ENCODE peak calls at places on chromosomes 2 and 18, in five cellular contexts. One of them, this sample, is unnamed.

GRCh38 chr2:32626591-32627221 is 1.1 kb upstream of the TTC27 start:
- DNase-seq in HCT116: no peak
- DNase-seq in tibial artery: no peak
- DNase-seq in cardiac muscle cell: no peak
- DNase-seq in adrenal gland: no peak
- DNase-seq in this sample: no peak

GRCh38 chr2:225328192-225328591 is 71.3 kb upstream of the NYAP2 start:
- DNase-seq in HCT116: no peak
- DNase-seq in tibial artery: no peak
- DNase-seq in cardiac muscle cell: no peak
- DNase-seq in adrenal gland: peak; percentile 37
- DNase-seq in this sample: peak; percentile 70

GRCh38 chr2:234164499-234165409 is 114.3 kb downstream of the SPP2 start:
- DNase-seq in HCT116: no peak
- DNase-seq in tibial artery: no peak
- DNase-seq in cardiac muscle cell: no peak
- DNase-seq in adrenal gland: no peak
- DNase-seq in this sample: no peak

GRCh38 chr2:187684181-187684580 is 129.9 kb upstream of the TFPI start:
- DNase-seq in HCT116: no peak
- DNase-seq in tibial artery: no peak
- DNase-seq in cardiac muscle cell: no peak
- DNase-seq in adrenal gland: no peak
- DNase-seq in this sample: no peak

GRCh38 chr18:62009521-62009920 is 116.7 kb upstream of the RNF152 start:
- DNase-seq in HCT116: no peak
- DNase-seq in tibial artery: no peak
- DNase-seq in cardiac muscle cell: no peak
- DNase-seq in adrenal gland: no peak
- DNase-seq in this sample: no peak

GRCh38 chr18:5626130-5626880 is 82.5 kb upstream of the EPB41L3 start:
- DNase-seq in HCT116: no peak
- DNase-seq in tibial artery: no peak
- DNase-seq in cardiac muscle cell: no peak
- DNase-seq in adrenal gland: no peak
- DNase-seq in this sample: no peak

GRCh38 chr2:61536086-61536722 is 2.0 kb downstream of the XPO1 start:
- DNase-seq in HCT116: no peak
- DNase-seq in tibial artery: no peak
- DNase-seq in cardiac muscle cell: peak; percentile 94
- DNase-seq in adrenal gland: no peak
- DNase-seq in this sample: no peak

GRCh38 chr2:71226391-71226964 is 425 bp downstream of the PAIP2B start:
- DNase-seq in HCT116: no peak
- DNase-seq in tibial artery: no peak
- DNase-seq in cardiac muscle cell: peak; percentile 83
- DNase-seq in adrenal gland: peak; percentile 44
- DNase-seq in this sample: no peak

GRCh38 chr2:173184031-173185004 is 108.7 kb downstream of the MAP3K20 start:
- DNase-seq in HCT116: peak; percentile 75
- DNase-seq in tibial artery: peak; percentile 86
- DNase-seq in cardiac muscle cell: no peak
- DNase-seq in adrenal gland: peak; percentile 68
- DNase-seq in this sample: peak; percentile 91

GRCh38 chr2:195694553-195694952 is 37.5 kb downstream of the SLC39A10 start:
- DNase-seq in HCT116: no peak
- DNase-seq in tibial artery: no peak
- DNase-seq in cardiac muscle cell: no peak
- DNase-seq in adrenal gland: no peak
- DNase-seq in this sample: no peak

GRCh38 chr2:61135510-61135909 is 26.5 kb upstream of the C2orf74 start:
- DNase-seq in HCT116: peak; percentile 13
- DNase-seq in tibial artery: no peak
- DNase-seq in cardiac muscle cell: peak; percentile 3
- DNase-seq in adrenal gland: peak; percentile 27
- DNase-seq in this sample: no peak

GRCh38 chr2:211033765-211034164 is 477.4 kb downstream of the CPS1 start:
- DNase-seq in HCT116: peak; percentile 12
- DNase-seq in tibial artery: no peak
- DNase-seq in cardiac muscle cell: peak; percentile 20
- DNase-seq in adrenal gland: no peak
- DNase-seq in this sample: no peak

GRCh38 chr2:213232649-213233437 is 51.4 kb upstream of the SPAG16 start:
- DNase-seq in HCT116: no peak
- DNase-seq in tibial artery: no peak
- DNase-seq in cardiac muscle cell: peak; percentile 28
- DNase-seq in adrenal gland: no peak
- DNase-seq in this sample: no peak

GRCh38 chr18:36308711-36309435 is 11.4 kb downstream of the FHOD3 start:
- DNase-seq in HCT116: no peak
- DNase-seq in tibial artery: no peak
- DNase-seq in cardiac muscle cell: no peak
- DNase-seq in adrenal gland: no peak
- DNase-seq in this sample: no peak

GRCh38 chr18:36311026-36311570 is 13.6 kb downstream of the FHOD3 start:
- DNase-seq in HCT116: no peak
- DNase-seq in tibial artery: no peak
- DNase-seq in cardiac muscle cell: no peak
- DNase-seq in adrenal gland: no peak
- DNase-seq in this sample: no peak

GRCh38 chr18:36307513-36307912 is 10.0 kb downstream of the FHOD3 start:
- DNase-seq in HCT116: no peak
- DNase-seq in tibial artery: no peak
- DNase-seq in cardiac muscle cell: no peak
- DNase-seq in adrenal gland: no peak
- DNase-seq in this sample: no peak

GRCh38 chr18:36312806-36313395 is 15.4 kb downstream of the FHOD3 start:
- DNase-seq in HCT116: no peak
- DNase-seq in tibial artery: no peak
- DNase-seq in cardiac muscle cell: no peak
- DNase-seq in adrenal gland: peak; percentile 92
- DNase-seq in this sample: no peak

GRCh38 chr18:36309436-36310391 is 12.2 kb downstream of the FHOD3 start:
- DNase-seq in HCT116: peak; percentile 82
- DNase-seq in tibial artery: no peak
- DNase-seq in cardiac muscle cell: peak; percentile 51
- DNase-seq in adrenal gland: peak; percentile 90
- DNase-seq in this sample: peak; percentile 93
- H3K27ac ChIP-seq in HCT116: peak overlapping the region; percentile 73
- H3K27ac ChIP-seq in tibial artery: no peak overlapping the region
- H3K27ac ChIP-seq in cardiac muscle cell: peak overlapping the region; percentile 77
- H3K27ac ChIP-seq in adrenal gland: peak overlapping the region; percentile 92
- H3K27ac ChIP-seq in this sample: peak overlapping the region; percentile 90

GRCh38 chr2:109457811-109458210 is 156.0 kb downstream of the SEPTIN10 start:
- DNase-seq in HCT116: peak; percentile 7
- DNase-seq in tibial artery: peak; percentile 75
- DNase-seq in cardiac muscle cell: no peak
- DNase-seq in adrenal gland: no peak
- DNase-seq in this sample: no peak
- H3K4me1 ChIP-seq in HCT116: peaks cover 11% of the 10 kb centered on the region
- H3K4me1 ChIP-seq in tibial artery: peaks cover 49% of the 10 kb centered on the region
- H3K4me1 ChIP-seq in cardiac muscle cell: no peaks in the 10 kb centered on the region
- H3K4me1 ChIP-seq in adrenal gland: no peaks in the 10 kb centered on the region
- H3K4me1 ChIP-seq in this sample: peaks cover 39% of the 10 kb centered on the region

GRCh38 chr2:182977463-182977862 is 60.8 kb downstream of the NCKAP1 start:
- DNase-seq in HCT116: no peak
- DNase-seq in tibial artery: no peak
- DNase-seq in cardiac muscle cell: no peak
- DNase-seq in adrenal gland: no peak
- DNase-seq in this sample: no peak

GRCh38 chr2:182980652-182981051 is 57.6 kb downstream of the NCKAP1 start:
- DNase-seq in HCT116: no peak
- DNase-seq in tibial artery: no peak
- DNase-seq in cardiac muscle cell: no peak
- DNase-seq in adrenal gland: no peak
- DNase-seq in this sample: no peak

GRCh38 chr2:182982934-182983333 is 55.3 kb downstream of the NCKAP1 start:
- DNase-seq in HCT116: no peak
- DNase-seq in tibial artery: no peak
- DNase-seq in cardiac muscle cell: no peak
- DNase-seq in adrenal gland: no peak
- DNase-seq in this sample: no peak

GRCh38 chr2:182980115-182980514 is 58.1 kb downstream of the NCKAP1 start:
- DNase-seq in HCT116: peak; percentile 16
- DNase-seq in tibial artery: no peak
- DNase-seq in cardiac muscle cell: peak; percentile 52
- DNase-seq in adrenal gland: no peak
- DNase-seq in this sample: peak; percentile 24
- H3K36me3 ChIP-seq in HCT116: peaks cover 23% of the 10 kb centered on the region
- H3K36me3 ChIP-seq in tibial artery: peaks cover 60% of the 10 kb centered on the region
- H3K36me3 ChIP-seq in cardiac muscle cell: peaks cover 68% of the 10 kb centered on the region
- H3K36me3 ChIP-seq in adrenal gland: no peaks in the 10 kb centered on the region
- H3K36me3 ChIP-seq in this sample: peaks cover 66% of the 10 kb centered on the region

GRCh38 chr18:51279367-51279984 is 82.0 kb upstream of the MEX3C start:
- DNase-seq in HCT116: no peak
- DNase-seq in tibial artery: no peak
- DNase-seq in cardiac muscle cell: no peak
- DNase-seq in adrenal gland: peak; percentile 42
- DNase-seq in this sample: no peak

GRCh38 chr18:51278045-51278649 is 80.7 kb upstream of the MEX3C start:
- DNase-seq in HCT116: peak; percentile 57
- DNase-seq in tibial artery: no peak
- DNase-seq in cardiac muscle cell: peak; percentile 72
- DNase-seq in adrenal gland: peak; percentile 34
- DNase-seq in this sample: no peak

GRCh38 chr18:51273435-51273834 is 76.0 kb upstream of the MEX3C start:
- DNase-seq in HCT116: no peak
- DNase-seq in tibial artery: no peak
- DNase-seq in cardiac muscle cell: peak; percentile 56
- DNase-seq in adrenal gland: no peak
- DNase-seq in this sample: no peak

GRCh38 chr18:51275712-51276473 is 78.4 kb upstream of the MEX3C start:
- DNase-seq in HCT116: no peak
- DNase-seq in tibial artery: no peak
- DNase-seq in cardiac muscle cell: peak; percentile 67
- DNase-seq in adrenal gland: peak; percentile 38
- DNase-seq in this sample: no peak
- H3K27ac ChIP-seq in HCT116: no peak overlapping the region
- H3K27ac ChIP-seq in tibial artery: no peak overlapping the region
- H3K27ac ChIP-seq in cardiac muscle cell: no peak overlapping the region
- H3K27ac ChIP-seq in adrenal gland: no peak overlapping the region
- H3K27ac ChIP-seq in this sample: no peak overlapping the region

DNA sequence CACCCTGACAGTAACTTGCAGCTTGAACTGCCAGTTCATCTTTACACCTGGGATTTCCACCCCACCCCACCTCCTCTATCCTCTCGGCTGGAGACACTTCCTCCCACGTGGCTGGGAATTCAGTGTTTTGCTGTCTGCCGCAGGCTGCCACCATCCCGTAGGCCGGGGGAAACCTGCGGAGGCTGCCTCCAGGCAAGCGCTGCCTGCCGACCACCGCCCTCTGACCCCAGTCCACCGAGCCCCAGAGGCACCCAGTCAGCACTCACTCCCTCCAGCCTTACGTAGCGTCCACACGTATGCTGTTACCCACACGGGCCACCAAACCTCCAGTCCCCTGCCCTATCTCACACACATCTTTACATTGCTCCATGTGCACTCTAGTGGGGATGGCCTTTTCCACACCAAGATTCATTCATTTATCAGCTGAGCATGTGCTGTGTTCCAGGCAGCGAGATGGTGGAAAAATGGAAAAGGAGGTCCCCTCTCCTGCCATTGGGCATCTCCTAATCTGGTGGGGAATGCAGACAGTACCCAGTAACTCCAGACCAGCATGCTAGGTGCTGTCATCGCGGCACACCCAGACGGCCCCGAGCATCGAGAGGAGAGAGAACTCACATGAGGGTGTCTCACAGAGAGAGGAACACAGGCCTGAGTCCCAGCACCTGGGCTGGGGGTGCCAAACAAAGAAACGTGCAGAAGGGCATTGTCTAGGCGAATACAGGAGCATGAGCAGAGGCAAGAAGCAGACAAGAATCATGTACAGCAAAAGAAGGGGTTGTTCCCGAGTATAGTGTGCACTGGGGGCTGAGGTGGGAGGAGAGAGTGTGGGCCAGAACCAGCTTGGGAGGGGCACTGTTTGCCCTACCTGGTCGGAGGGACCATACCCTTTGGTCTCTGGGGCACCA is 166.9 kb downstream of the SMAD7 start:
- DNase-seq in HCT116: no peak
- DNase-seq in tibial artery: no peak
- DNase-seq in cardiac muscle cell: no peak
- DNase-seq in adrenal gland: no peak
- DNase-seq in this sample: no peak
- H3K4me1 ChIP-seq in HCT116: peaks cover 10% of the 10 kb centered on the region
- H3K4me1 ChIP-seq in tibial artery: peaks cover 71% of the 10 kb centered on the region
- H3K4me1 ChIP-seq in cardiac muscle cell: peaks cover 71% of the 10 kb centered on the region
- H3K4me1 ChIP-seq in adrenal gland: peaks cover 7% of the 10 kb centered on the region
- H3K4me1 ChIP-seq in this sample: peaks cover 24% of the 10 kb centered on the region

DNA sequence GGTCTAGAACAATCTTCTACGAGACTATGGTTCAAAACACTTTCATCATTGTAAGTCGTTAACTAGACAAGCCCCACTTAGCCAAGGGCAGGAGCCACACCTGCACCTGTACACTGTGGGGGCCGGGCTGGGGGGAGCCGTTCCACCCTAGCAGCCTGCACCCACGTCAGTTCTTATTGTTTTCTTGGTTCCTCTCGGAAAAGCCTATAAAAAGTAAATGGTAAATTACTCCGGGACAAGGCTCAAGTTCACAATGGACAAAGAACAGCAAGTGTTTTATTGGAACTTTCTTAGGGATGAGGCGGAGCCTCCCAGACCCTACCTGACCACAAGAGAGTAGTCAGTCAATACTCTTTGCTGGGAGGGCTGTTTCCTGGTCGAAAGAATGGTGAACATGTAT is 7.9 kb downstream of the TSHZ1 start:
- DNase-seq in HCT116: no peak
- DNase-seq in tibial artery: no peak
- DNase-seq in cardiac muscle cell: no peak
- DNase-seq in adrenal gland: no peak
- DNase-seq in this sample: no peak
- H3K36me3 ChIP-seq in HCT116: no peaks in the 10 kb centered on the region
- H3K36me3 ChIP-seq in tibial artery: no peaks in the 10 kb centered on the region
- H3K36me3 ChIP-seq in cardiac muscle cell: no peaks in the 10 kb centered on the region
- H3K36me3 ChIP-seq in adrenal gland: no peaks in the 10 kb centered on the region
- H3K36me3 ChIP-seq in this sample: peaks cover 4% of the 10 kb centered on the region

DNA sequence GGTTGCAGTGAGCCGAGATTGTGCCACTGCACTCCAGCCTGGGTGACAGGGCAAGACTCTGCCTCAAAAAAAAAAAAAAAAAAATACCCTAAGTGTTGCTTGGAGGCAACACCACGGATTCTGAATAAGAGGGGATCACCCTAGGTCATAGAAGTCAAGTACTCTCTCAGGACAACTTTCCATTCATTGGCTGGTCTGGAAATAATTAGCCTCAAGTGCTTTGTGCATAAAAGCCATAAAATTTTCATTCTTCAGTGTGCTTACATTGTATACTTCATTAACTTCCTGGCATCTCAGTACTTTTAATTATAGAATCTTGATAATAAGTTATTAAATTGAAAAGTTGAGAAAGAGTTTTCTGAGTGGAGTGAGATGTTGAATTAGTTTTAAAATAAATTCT is 876.0 kb upstream of the FAM98A start:
- DNase-seq in HCT116: no peak
- DNase-seq in tibial artery: no peak
- DNase-seq in cardiac muscle cell: no peak
- DNase-seq in adrenal gland: no peak
- DNase-seq in this sample: no peak
- H3K27ac ChIP-seq in HCT116: no peak overlapping the region
- H3K27ac ChIP-seq in tibial artery: no peak overlapping the region
- H3K27ac ChIP-seq in cardiac muscle cell: no peak overlapping the region
- H3K27ac ChIP-seq in adrenal gland: no peak overlapping the region
- H3K27ac ChIP-seq in this sample: no peak overlapping the region

GRCh38 chr2:80302465-80303005 is 2.0 kb downstream of the LRRTM1 start:
- DNase-seq in HCT116: no peak
- DNase-seq in tibial artery: no peak
- DNase-seq in cardiac muscle cell: no peak
- DNase-seq in adrenal gland: no peak
- DNase-seq in this sample: no peak
- H3K4me1 ChIP-seq in HCT116: no peaks in the 10 kb centered on the region
- H3K4me1 ChIP-seq in tibial artery: peaks cover 4% of the 10 kb centered on the region
- H3K4me1 ChIP-seq in cardiac muscle cell: peaks cover 18% of the 10 kb centered on the region
- H3K4me1 ChIP-seq in adrenal gland: no peaks in the 10 kb centered on the region
- H3K4me1 ChIP-seq in this sample: no peaks in the 10 kb centered on the region

This sample was measured in SJSA1.